ENCODE peak calls at places on chromosomes 7 and 10, in four cellular contexts. One of them, this sample, is unnamed.

GRCh38 chr7:158495256-158495655 is 92.4 kb downstream of the PTPRN2 start:
- DNase-seq in A549: no peak
- DNase-seq in GM23338: peak; percentile 53
- DNase-seq in K562: no peak
- DNase-seq in this sample: no peak

GRCh38 chr10:118798186-118798811 is 43.5 kb upstream of the CACUL1 start:
- DNase-seq in GM23338: no peak
- DNase-seq in K562: no peak
- DNase-seq in A549: peak; percentile 53
- DNase-seq in this sample: no peak

GRCh38 chr10:43959364-43959763 is 310.7 kb upstream of the ZNF32 start:
- DNase-seq in K562: no peak
- DNase-seq in GM23338: no peak
- DNase-seq in A549: no peak
- DNase-seq in this sample: no peak

GRCh38 chr7:123170333-123171016 is 29.3 kb downstream of the SLC13A1 start:
- DNase-seq in K562: no peak
- DNase-seq in A549: no peak
- DNase-seq in GM23338: no peak
- DNase-seq in this sample: no peak

GRCh38 chr7:4240813-4241612 is 441.1 kb upstream of the FOXK1 start:
- DNase-seq in GM23338: no peak
- DNase-seq in K562: no peak
- DNase-seq in A549: no peak
- DNase-seq in this sample: no peak

GRCh38 chr7:6181136-6181535 is 91.3 kb downstream of the CYTH3 start:
- DNase-seq in A549: no peak
- DNase-seq in K562: no peak
- DNase-seq in GM23338: no peak
- DNase-seq in this sample: peak; percentile 15

GRCh38 chr7:138449580-138449979 is 10.5 kb upstream of the TRIM24 start:
- DNase-seq in A549: peak; percentile 18
- DNase-seq in K562: peak; percentile 34
- DNase-seq in GM23338: peak; percentile 79
- DNase-seq in this sample: no peak

GRCh38 chr7:18421297-18422004 is 74.1 kb upstream of the HDAC9 start:
- DNase-seq in GM23338: no peak
- DNase-seq in K562: no peak
- DNase-seq in A549: no peak
- DNase-seq in this sample: no peak

GRCh38 chr7:148264933-148265557 is 325.5 kb upstream of the C7orf33 start:
- DNase-seq in A549: peak; percentile 57
- DNase-seq in GM23338: peak; percentile 91
- DNase-seq in K562: no peak
- DNase-seq in this sample: no peak

GRCh38 chr10:87760195-87760905 is 57.7 kb downstream of the ATAD1 start:
- DNase-seq in A549: no peak
- DNase-seq in GM23338: no peak
- DNase-seq in K562: no peak
- DNase-seq in this sample: peak; percentile 83

GRCh38 chr10:131886181-131886716 is 14.6 kb upstream of the PPP2R2D start:
- DNase-seq in K562: no peak
- DNase-seq in A549: no peak
- DNase-seq in GM23338: no peak
- DNase-seq in this sample: no peak

DNA sequence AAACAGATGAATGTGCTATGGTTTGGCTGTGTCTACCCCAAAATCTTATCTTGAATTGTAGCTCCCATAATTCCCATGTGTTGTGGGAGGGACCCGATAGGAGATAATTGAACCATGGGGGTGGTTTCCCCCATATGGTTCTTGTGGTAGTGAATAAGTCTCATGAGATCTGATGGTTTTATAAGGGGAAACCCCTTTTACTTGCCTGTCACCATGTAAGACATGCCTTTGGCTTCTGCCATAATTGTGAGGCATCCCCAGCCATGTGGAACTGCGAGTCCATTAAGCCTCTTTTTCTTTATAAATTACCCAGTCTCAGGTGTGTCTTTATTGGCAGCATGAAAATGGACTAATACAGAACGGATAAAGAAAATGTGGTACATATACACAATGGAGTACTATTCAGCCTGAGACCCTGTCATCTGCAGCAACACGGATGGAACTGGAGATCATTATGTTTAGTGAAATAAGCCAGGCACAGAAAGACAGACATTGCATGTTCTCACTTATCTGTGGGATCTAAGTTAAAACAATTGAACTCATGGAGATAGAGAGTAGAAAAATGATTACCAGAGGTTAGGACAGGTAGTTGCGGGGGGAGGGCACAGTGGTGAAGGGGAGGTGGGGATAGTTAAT is 587.6 kb upstream of the NRP1 start:
- DNase-seq in A549: no peak
- DNase-seq in K562: no peak
- DNase-seq in GM23338: no peak
- DNase-seq in this sample: no peak
- TF ChIP-seq CTCF in A549: no peak
- TF ChIP-seq CTCF in K562: no peak
- TF ChIP-seq CTCF in GM23338: no peak
- TF ChIP-seq CTCF in this sample: no peak

DNA sequence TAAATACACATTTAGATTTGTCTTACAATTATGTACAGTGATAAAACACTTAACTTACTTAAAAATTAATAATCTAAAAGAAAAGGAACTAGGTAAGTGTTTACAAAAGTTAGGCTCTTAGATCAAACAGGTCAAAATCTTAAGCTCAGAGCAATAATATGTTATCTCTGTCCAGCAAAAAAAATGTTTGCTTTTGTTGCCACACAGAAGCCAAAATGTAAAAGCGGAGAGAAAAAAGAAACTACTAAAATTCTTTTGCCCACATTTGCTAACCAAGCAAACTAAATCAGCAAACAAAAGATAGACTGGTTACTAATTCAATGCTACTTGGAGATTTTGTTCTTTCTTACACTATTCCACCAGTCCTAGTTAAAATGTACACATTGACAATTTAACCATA is 15.2 kb upstream of the ACSM6 start:
- DNase-seq in GM23338: no peak
- DNase-seq in A549: no peak
- DNase-seq in K562: no peak
- DNase-seq in this sample: no peak
- TF ChIP-seq REST in GM23338: no peak
- TF ChIP-seq REST in A549: no peak
- TF ChIP-seq REST in K562: no peak
- TF ChIP-seq REST in this sample: no peak

DNA sequence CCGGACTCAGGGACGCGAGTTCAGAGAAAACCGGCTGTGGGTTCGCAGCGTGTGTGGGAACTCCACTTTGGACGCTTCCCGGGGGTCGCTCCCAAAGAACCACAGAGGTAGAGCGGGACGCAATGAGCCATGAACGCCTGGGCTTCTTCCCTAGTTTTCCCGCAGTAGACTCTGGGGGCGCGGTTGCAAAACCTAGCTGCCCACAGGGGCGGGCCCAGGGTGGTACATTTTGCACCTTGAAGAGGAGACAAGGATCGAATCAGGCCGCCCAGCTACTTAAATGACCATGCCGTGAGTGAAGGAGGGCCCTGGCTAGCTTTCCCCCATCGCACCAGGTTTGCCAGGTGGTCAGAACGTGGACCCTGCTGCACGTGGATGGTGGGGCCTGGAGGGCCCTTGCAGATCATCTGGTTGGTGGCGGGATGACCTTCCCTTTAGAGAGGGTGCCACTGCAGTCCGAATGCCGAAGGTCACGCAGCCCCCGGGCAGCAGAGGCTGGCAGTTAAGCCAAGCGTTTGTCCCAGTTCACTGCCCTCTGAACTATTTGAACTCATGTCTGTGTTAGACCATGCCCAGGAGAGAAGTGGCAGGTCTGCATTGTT is 568 bp upstream of the SHTN1 start:
- DNase-seq in K562: peak; percentile 38
- DNase-seq in A549: peak; percentile 74
- DNase-seq in GM23338: peak; percentile 77
- DNase-seq in this sample: no peak
- H3K27ac ChIP-seq in K562: peak overlapping the region; percentile 99
- H3K27ac ChIP-seq in A549: peak overlapping the region; percentile 98
- H3K27ac ChIP-seq in GM23338: no peak overlapping the region
- H3K27ac ChIP-seq in this sample: no peak overlapping the region

DNA sequence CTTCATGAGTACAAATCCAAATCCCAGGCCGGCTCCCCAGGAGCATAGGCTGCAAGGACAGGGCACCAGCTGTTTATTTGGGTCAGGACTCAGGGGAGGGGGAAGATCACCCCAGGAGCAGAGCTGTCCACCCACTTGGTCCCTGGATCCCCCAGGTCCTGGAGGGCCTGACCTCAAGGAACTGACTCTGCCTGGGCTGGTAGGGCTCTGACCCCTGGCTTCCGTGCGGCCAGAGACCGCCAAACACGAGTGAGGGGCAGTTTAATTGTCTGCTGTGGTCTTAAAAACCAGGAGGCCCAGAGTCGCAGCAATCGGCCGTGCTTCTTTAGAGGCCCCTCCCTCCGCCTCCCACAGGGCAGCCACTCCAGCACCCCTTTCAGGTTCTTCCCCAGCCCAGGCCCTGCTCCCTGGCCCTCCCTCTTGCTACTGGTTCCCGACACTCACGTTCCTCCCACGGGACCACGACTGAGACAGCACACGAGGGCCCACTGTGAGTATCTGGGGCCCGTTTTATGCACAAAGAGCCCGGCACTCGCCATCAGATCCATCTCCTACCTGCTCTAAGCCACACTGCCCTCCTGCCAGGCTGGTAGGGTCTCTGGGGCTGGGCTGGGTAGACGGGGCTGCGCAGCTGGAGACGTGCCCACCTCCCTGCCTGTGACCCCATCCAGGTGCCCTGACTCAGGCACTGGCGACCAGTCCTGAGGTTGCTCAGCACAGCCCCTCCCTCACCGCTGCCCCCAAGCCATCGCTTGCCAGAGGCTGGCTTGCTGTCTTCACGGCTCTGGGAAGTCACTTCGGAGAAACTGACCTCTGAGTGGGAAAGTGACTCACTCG is 30.0 kb upstream of the CFAP46 start:
- DNase-seq in GM23338: no peak
- DNase-seq in A549: no peak
- DNase-seq in K562: no peak
- DNase-seq in this sample: no peak
- TF ChIP-seq CTCF in GM23338: no peak
- TF ChIP-seq CTCF in A549: no peak
- TF ChIP-seq CTCF in K562: no peak
- TF ChIP-seq CTCF in this sample: no peak

GRCh38 chr7:87100326-87100725 is 40.9 kb upstream of the ELAPOR2 start:
- DNase-seq in GM23338: no peak
- DNase-seq in A549: no peak
- DNase-seq in K562: no peak
- DNase-seq in this sample: no peak
- TF ChIP-seq REST in GM23338: no peak
- TF ChIP-seq REST in A549: no peak
- TF ChIP-seq REST in K562: no peak
- TF ChIP-seq REST in this sample: no peak

GRCh38 chr10:65149878-65150277 is 1628.7 kb downstream of the REEP3 start:
- DNase-seq in K562: no peak
- DNase-seq in A549: no peak
- DNase-seq in GM23338: no peak
- DNase-seq in this sample: no peak
- H3K27ac ChIP-seq in K562: no peak overlapping the region
- H3K27ac ChIP-seq in A549: no peak overlapping the region
- H3K27ac ChIP-seq in GM23338: no peak overlapping the region
- H3K27ac ChIP-seq in this sample: no peak overlapping the region

DNA sequence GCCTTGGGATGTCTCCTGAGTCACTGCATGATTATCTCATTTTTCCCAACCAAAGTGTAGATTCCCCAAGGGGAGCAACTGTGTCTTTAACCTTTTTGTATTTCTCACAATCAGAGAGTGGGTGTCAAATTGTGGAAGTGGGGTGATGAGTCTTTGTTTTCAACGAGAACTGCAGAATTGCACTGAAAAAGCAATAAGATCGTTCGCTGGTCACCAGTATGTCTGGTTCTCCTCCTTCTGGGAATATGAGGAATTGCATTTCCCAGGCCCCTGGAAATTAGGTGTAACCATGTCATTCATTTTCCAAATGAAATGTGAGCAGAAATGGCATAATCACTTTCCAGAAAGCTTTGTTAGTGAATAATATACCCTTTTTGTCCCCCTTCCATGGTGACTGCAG is 326.9 kb downstream of the GPAM start:
- DNase-seq in A549: no peak
- DNase-seq in GM23338: peak; percentile 35
- DNase-seq in K562: no peak
- DNase-seq in this sample: no peak
- TF ChIP-seq CTCF in A549: no peak
- TF ChIP-seq CTCF in GM23338: peak; percentile 66
- TF ChIP-seq CTCF in K562: no peak
- TF ChIP-seq CTCF in this sample: no peak

GRCh38 chr7:106327538-106328481 is 43.0 kb upstream of the NAMPT start:
- DNase-seq in A549: no peak
- DNase-seq in GM23338: no peak
- DNase-seq in K562: no peak
- DNase-seq in this sample: no peak
- TF ChIP-seq REST in A549: no peak
- TF ChIP-seq REST in GM23338: no peak
- TF ChIP-seq REST in K562: no peak
- TF ChIP-seq REST in this sample: no peak

GRCh38 chr7:33725641-33726040 is 179.7 kb upstream of the BMPER start:
- DNase-seq in K562: no peak
- DNase-seq in GM23338: no peak
- DNase-seq in A549: no peak
- DNase-seq in this sample: no peak
- H3K27ac ChIP-seq in K562: no peak overlapping the region
- H3K27ac ChIP-seq in GM23338: no peak overlapping the region
- H3K27ac ChIP-seq in A549: no peak overlapping the region
- H3K27ac ChIP-seq in this sample: no peak overlapping the region

GRCh38 chr7:115676707-115677106 is 353.9 kb downstream of the TFEC start:
- DNase-seq in K562: no peak
- DNase-seq in GM23338: no peak
- DNase-seq in A549: no peak
- DNase-seq in this sample: no peak

GRCh38 chr7:115679423-115679822 is 351.1 kb downstream of the TFEC start:
- DNase-seq in K562: no peak
- DNase-seq in A549: no peak
- DNase-seq in GM23338: no peak
- DNase-seq in this sample: no peak

GRCh38 chr7:115678049-115678982 is 352.2 kb downstream of the TFEC start:
- DNase-seq in GM23338: no peak
- DNase-seq in K562: no peak
- DNase-seq in A549: peak; percentile 33
- DNase-seq in this sample: no peak

GRCh38 chr7:115679976-115680375 is 350.6 kb downstream of the TFEC start:
- DNase-seq in K562: no peak
- DNase-seq in A549: peak; percentile 59
- DNase-seq in GM23338: peak; percentile 82
- DNase-seq in this sample: peak; percentile 4

DNA sequence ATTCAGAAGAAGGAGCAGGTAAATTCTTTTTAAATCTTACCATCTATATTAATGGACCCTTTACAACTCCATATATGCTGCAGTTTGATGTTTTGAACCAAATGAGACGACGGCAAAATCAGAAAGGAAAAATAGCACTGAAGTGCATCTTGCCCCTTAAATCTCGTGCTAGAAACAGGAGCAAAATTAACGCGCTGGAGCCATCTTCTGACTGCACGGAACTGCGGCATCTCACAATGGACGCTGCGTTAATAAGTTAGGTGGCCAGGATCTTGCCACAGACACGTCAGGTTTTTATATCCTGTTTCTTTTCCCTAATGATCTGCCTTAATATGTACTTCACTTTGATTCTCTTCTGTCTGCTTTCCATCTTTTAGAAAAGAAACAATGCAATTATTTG is 354.5 kb downstream of the TFEC start:
- DNase-seq in A549: peak; percentile 56
- DNase-seq in GM23338: peak; percentile 19
- DNase-seq in K562: no peak
- DNase-seq in this sample: no peak
- TF ChIP-seq CTCF in A549: peak; percentile 57
- TF ChIP-seq CTCF in GM23338: peak; percentile 71
- TF ChIP-seq CTCF in K562: no peak
- TF ChIP-seq CTCF in this sample: no peak